ENCODE peak calls at places on chromosome 5, in eight cellular contexts. One of them, this sample, is unnamed.

GRCh38 chr5:10567181-10567591 is 3.3 kb downstream of the ANKRD33B start:
- DNase-seq in IMR-90: no peak
- DNase-seq in prostate gland: no peak
- DNase-seq in left lung: no peak
- DNase-seq in body of pancreas: no peak
- DNase-seq in upper lobe of right lung: no peak
- DNase-seq in pancreas: no peak
- DNase-seq in left ventricle myocardium inferior: no peak
- DNase-seq in this sample: no peak

GRCh38 chr5:181281077-181281983 is 20.4 kb upstream of the TRIM52 start:
- DNase-seq in prostate gland: no peak
- DNase-seq in left ventricle myocardium inferior: no peak
- DNase-seq in IMR-90: no peak
- DNase-seq in left lung: no peak
- DNase-seq in body of pancreas: no peak
- DNase-seq in pancreas: no peak
- DNase-seq in upper lobe of right lung: no peak
- DNase-seq in this sample: no peak

GRCh38 chr5:145044970-145045369 is 790.2 kb downstream of the PRELID2 start:
- DNase-seq in left ventricle myocardium inferior: no peak
- DNase-seq in body of pancreas: no peak
- DNase-seq in IMR-90: no peak
- DNase-seq in prostate gland: no peak
- DNase-seq in pancreas: no peak
- DNase-seq in left lung: no peak
- DNase-seq in upper lobe of right lung: no peak
- DNase-seq in this sample: no peak

GRCh38 chr5:27353540-27353939 is 315.2 kb upstream of the CDH9 start:
- DNase-seq in IMR-90: no peak
- DNase-seq in pancreas: no peak
- DNase-seq in left ventricle myocardium inferior: no peak
- DNase-seq in upper lobe of right lung: no peak
- DNase-seq in prostate gland: no peak
- DNase-seq in left lung: no peak
- DNase-seq in body of pancreas: no peak
- DNase-seq in this sample: no peak

GRCh38 chr5:173764321-173765029 is 123.7 kb upstream of the CPEB4 start:
- DNase-seq in IMR-90: peak; percentile 96
- DNase-seq in body of pancreas: peak; percentile 95
- DNase-seq in left lung: peak; percentile 90
- DNase-seq in prostate gland: peak; percentile 46
- DNase-seq in pancreas: peak; percentile 80
- DNase-seq in upper lobe of right lung: peak; percentile 87
- DNase-seq in left ventricle myocardium inferior: peak; percentile 78
- DNase-seq in this sample: no peak

GRCh38 chr5:121273818-121274433 is 577.8 kb upstream of the FTMT start:
- DNase-seq in pancreas: no peak
- DNase-seq in upper lobe of right lung: no peak
- DNase-seq in IMR-90: peak; percentile 93
- DNase-seq in left ventricle myocardium inferior: no peak
- DNase-seq in body of pancreas: no peak
- DNase-seq in left lung: no peak
- DNase-seq in prostate gland: no peak
- DNase-seq in this sample: no peak

GRCh38 chr5:134902071-134902801 is 2.7 kb upstream of the PCBD2 start:
- DNase-seq in pancreas: no peak
- DNase-seq in prostate gland: no peak
- DNase-seq in left ventricle myocardium inferior: no peak
- DNase-seq in IMR-90: peak; percentile 48
- DNase-seq in body of pancreas: no peak
- DNase-seq in upper lobe of right lung: no peak
- DNase-seq in left lung: no peak
- DNase-seq in this sample: no peak

GRCh38 chr5:72065751-72066255 is 41.5 kb upstream of the MAP1B start:
- DNase-seq in left ventricle myocardium inferior: no peak
- DNase-seq in prostate gland: no peak
- DNase-seq in body of pancreas: no peak
- DNase-seq in pancreas: no peak
- DNase-seq in upper lobe of right lung: no peak
- DNase-seq in IMR-90: peak; percentile 50
- DNase-seq in left lung: no peak
- DNase-seq in this sample: no peak

GRCh38 chr5:36059571-36060515 is 6.8 kb downstream of the UGT3A2 start:
- DNase-seq in left ventricle myocardium inferior: no peak
- DNase-seq in IMR-90: no peak
- DNase-seq in left lung: no peak
- DNase-seq in pancreas: no peak
- DNase-seq in body of pancreas: no peak
- DNase-seq in prostate gland: no peak
- DNase-seq in upper lobe of right lung: no peak
- DNase-seq in this sample: no peak

GRCh38 chr5:115433918-115434317 is 110.7 kb downstream of the FEM1C start:
- DNase-seq in left lung: no peak
- DNase-seq in left ventricle myocardium inferior: no peak
- DNase-seq in upper lobe of right lung: no peak
- DNase-seq in IMR-90: peak; percentile 15
- DNase-seq in body of pancreas: no peak
- DNase-seq in prostate gland: no peak
- DNase-seq in pancreas: no peak
- DNase-seq in this sample: no peak

GRCh38 chr5:60652206-60652605 is 47.8 kb downstream of the DEPDC1B start:
- DNase-seq in left lung: no peak
- DNase-seq in prostate gland: no peak
- DNase-seq in pancreas: no peak
- DNase-seq in body of pancreas: no peak
- DNase-seq in IMR-90: peak; percentile 94
- DNase-seq in left ventricle myocardium inferior: no peak
- DNase-seq in upper lobe of right lung: no peak
- DNase-seq in this sample: no peak

GRCh38 chr5:19175776-19176570 is 812.0 kb downstream of the CDH18 start:
- DNase-seq in left lung: no peak
- DNase-seq in upper lobe of right lung: no peak
- DNase-seq in IMR-90: no peak
- DNase-seq in left ventricle myocardium inferior: no peak
- DNase-seq in prostate gland: no peak
- DNase-seq in pancreas: no peak
- DNase-seq in body of pancreas: no peak
- DNase-seq in this sample: no peak

GRCh38 chr5:126597156-126597555 is 2.1 kb upstream of the ALDH7A1 start:
- DNase-seq in pancreas: no peak
- DNase-seq in body of pancreas: no peak
- DNase-seq in left ventricle myocardium inferior: no peak
- DNase-seq in prostate gland: no peak
- DNase-seq in upper lobe of right lung: no peak
- DNase-seq in left lung: no peak
- DNase-seq in IMR-90: peak; percentile 91
- DNase-seq in this sample: no peak

GRCh38 chr5:89850516-89850865 is 559.1 kb downstream of the CETN3 start:
- DNase-seq in prostate gland: no peak
- DNase-seq in pancreas: no peak
- DNase-seq in IMR-90: no peak
- DNase-seq in left lung: no peak
- DNase-seq in upper lobe of right lung: no peak
- DNase-seq in body of pancreas: no peak
- DNase-seq in left ventricle myocardium inferior: no peak
- DNase-seq in this sample: no peak

GRCh38 chr5:17898766-17899165 is 264.5 kb downstream of the TAF11L14 start:
- DNase-seq in IMR-90: no peak
- DNase-seq in body of pancreas: no peak
- DNase-seq in left ventricle myocardium inferior: no peak
- DNase-seq in upper lobe of right lung: no peak
- DNase-seq in prostate gland: no peak
- DNase-seq in left lung: no peak
- DNase-seq in pancreas: no peak
- DNase-seq in this sample: no peak

GRCh38 chr5:72656756-72657513 is 149.7 kb upstream of the ZNF366 start:
- DNase-seq in upper lobe of right lung: no peak
- DNase-seq in IMR-90: no peak
- DNase-seq in pancreas: no peak
- DNase-seq in left ventricle myocardium inferior: no peak
- DNase-seq in left lung: no peak
- DNase-seq in body of pancreas: no peak
- DNase-seq in prostate gland: no peak
- DNase-seq in this sample: no peak

GRCh38 chr5:149930060-149930753 is 14.4 kb downstream of the PDE6A start:
- DNase-seq in pancreas: no peak
- DNase-seq in prostate gland: no peak
- DNase-seq in upper lobe of right lung: no peak
- DNase-seq in IMR-90: no peak
- DNase-seq in left ventricle myocardium inferior: no peak
- DNase-seq in left lung: no peak
- DNase-seq in body of pancreas: no peak
- DNase-seq in this sample: no peak

GRCh38 chr5:35852084-35852734 is 4.5 kb upstream of the IL7R start:
- DNase-seq in prostate gland: no peak
- DNase-seq in pancreas: no peak
- DNase-seq in upper lobe of right lung: no peak
- DNase-seq in body of pancreas: no peak
- DNase-seq in IMR-90: peak; percentile 43
- DNase-seq in left lung: peak; percentile 53
- DNase-seq in left ventricle myocardium inferior: no peak
- DNase-seq in this sample: no peak

GRCh38 chr5:150541397-150541675 is 33.4 kb downstream of the NDST1 start:
- DNase-seq in pancreas: no peak
- DNase-seq in left ventricle myocardium inferior: no peak
- DNase-seq in left lung: no peak
- DNase-seq in upper lobe of right lung: no peak
- DNase-seq in prostate gland: no peak
- DNase-seq in body of pancreas: no peak
- DNase-seq in IMR-90: no peak
- DNase-seq in this sample: no peak

GRCh38 chr5:98201006-98201620 is 572.4 kb upstream of the RGMB start:
- DNase-seq in pancreas: no peak
- DNase-seq in body of pancreas: no peak
- DNase-seq in prostate gland: no peak
- DNase-seq in left ventricle myocardium inferior: no peak
- DNase-seq in left lung: no peak
- DNase-seq in upper lobe of right lung: no peak
- DNase-seq in IMR-90: peak; percentile 31
- DNase-seq in this sample: no peak

GRCh38 chr5:66829826-66830225 is 233.6 kb downstream of the MAST4 start:
- DNase-seq in IMR-90: peak; percentile 8
- DNase-seq in left lung: no peak
- DNase-seq in upper lobe of right lung: no peak
- DNase-seq in left ventricle myocardium inferior: no peak
- DNase-seq in body of pancreas: no peak
- DNase-seq in prostate gland: no peak
- DNase-seq in pancreas: no peak
- DNase-seq in this sample: no peak

DNA sequence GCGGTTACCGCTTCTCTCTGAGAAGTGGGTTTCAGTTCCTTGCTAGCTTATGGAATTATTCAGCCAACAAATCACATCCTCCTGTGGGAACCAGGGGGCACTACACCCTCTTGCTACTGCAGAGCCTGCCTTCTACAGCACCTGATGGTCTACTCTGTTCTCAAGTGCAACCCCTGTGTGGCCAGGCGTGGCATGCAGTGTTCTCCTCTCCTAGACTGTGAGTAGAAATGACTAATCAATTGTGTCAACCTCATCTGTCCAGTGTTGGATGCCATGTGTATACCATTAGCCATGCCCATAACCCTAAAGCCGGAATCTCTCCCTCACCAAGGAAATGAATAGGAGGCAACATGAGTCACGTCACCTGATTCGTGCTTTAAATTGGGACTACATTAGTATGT is 117.2 kb upstream of the LIFR start:
- DNase-seq in prostate gland: no peak
- DNase-seq in upper lobe of right lung: no peak
- DNase-seq in IMR-90: no peak
- DNase-seq in pancreas: no peak
- DNase-seq in body of pancreas: no peak
- DNase-seq in left ventricle myocardium inferior: no peak
- DNase-seq in left lung: no peak
- DNase-seq in this sample: no peak
- TF ChIP-seq CTCF in prostate gland: no peak
- TF ChIP-seq CTCF in upper lobe of right lung: no peak
- TF ChIP-seq CTCF in IMR-90: no peak
- TF ChIP-seq CTCF in pancreas: no peak
- TF ChIP-seq CTCF in body of pancreas: no peak
- TF ChIP-seq CTCF in left ventricle myocardium inferior: peak; percentile 50
- TF ChIP-seq CTCF in left lung: no peak
- TF ChIP-seq CTCF in this sample: no peak

GRCh38 chr5:55521903-55522302 is 12.9 kb downstream of the PLPP1 start:
- DNase-seq in IMR-90: no peak
- DNase-seq in left lung: no peak
- DNase-seq in left ventricle myocardium inferior: no peak
- DNase-seq in pancreas: no peak
- DNase-seq in upper lobe of right lung: no peak
- DNase-seq in body of pancreas: no peak
- DNase-seq in prostate gland: no peak
- DNase-seq in this sample: no peak
- H3K27ac ChIP-seq in IMR-90: no peak overlapping the region
- H3K27ac ChIP-seq in left lung: no peak overlapping the region
- H3K27ac ChIP-seq in left ventricle myocardium inferior: peak overlapping the region; percentile 42
- H3K27ac ChIP-seq in pancreas: no peak overlapping the region
- H3K27ac ChIP-seq in upper lobe of right lung: no peak overlapping the region
- H3K27ac ChIP-seq in body of pancreas: no peak overlapping the region
- H3K27ac ChIP-seq in prostate gland: peak overlapping the region; percentile 4
- H3K27ac ChIP-seq in this sample: no peak overlapping the region

GRCh38 chr5:178801021-178801420 is 58.7 kb upstream of the ZNF354B start:
- DNase-seq in prostate gland: no peak
- DNase-seq in pancreas: no peak
- DNase-seq in IMR-90: no peak
- DNase-seq in body of pancreas: no peak
- DNase-seq in upper lobe of right lung: no peak
- DNase-seq in left ventricle myocardium inferior: no peak
- DNase-seq in left lung: no peak
- DNase-seq in this sample: no peak
- H3K9me3 ChIP-seq in prostate gland: no peaks in the 10 kb centered on the region
- H3K9me3 ChIP-seq in pancreas: no peaks in the 10 kb centered on the region
- H3K9me3 ChIP-seq in IMR-90: peaks cover 27% of the 10 kb centered on the region
- H3K9me3 ChIP-seq in body of pancreas: no peaks in the 10 kb centered on the region
- H3K9me3 ChIP-seq in upper lobe of right lung: no peaks in the 10 kb centered on the region
- H3K9me3 ChIP-seq in left ventricle myocardium inferior: peaks cover 4% of the 10 kb centered on the region
- H3K9me3 ChIP-seq in left lung: no peaks in the 10 kb centered on the region
- H3K9me3 ChIP-seq in this sample: no peaks in the 10 kb centered on the region

DNA sequence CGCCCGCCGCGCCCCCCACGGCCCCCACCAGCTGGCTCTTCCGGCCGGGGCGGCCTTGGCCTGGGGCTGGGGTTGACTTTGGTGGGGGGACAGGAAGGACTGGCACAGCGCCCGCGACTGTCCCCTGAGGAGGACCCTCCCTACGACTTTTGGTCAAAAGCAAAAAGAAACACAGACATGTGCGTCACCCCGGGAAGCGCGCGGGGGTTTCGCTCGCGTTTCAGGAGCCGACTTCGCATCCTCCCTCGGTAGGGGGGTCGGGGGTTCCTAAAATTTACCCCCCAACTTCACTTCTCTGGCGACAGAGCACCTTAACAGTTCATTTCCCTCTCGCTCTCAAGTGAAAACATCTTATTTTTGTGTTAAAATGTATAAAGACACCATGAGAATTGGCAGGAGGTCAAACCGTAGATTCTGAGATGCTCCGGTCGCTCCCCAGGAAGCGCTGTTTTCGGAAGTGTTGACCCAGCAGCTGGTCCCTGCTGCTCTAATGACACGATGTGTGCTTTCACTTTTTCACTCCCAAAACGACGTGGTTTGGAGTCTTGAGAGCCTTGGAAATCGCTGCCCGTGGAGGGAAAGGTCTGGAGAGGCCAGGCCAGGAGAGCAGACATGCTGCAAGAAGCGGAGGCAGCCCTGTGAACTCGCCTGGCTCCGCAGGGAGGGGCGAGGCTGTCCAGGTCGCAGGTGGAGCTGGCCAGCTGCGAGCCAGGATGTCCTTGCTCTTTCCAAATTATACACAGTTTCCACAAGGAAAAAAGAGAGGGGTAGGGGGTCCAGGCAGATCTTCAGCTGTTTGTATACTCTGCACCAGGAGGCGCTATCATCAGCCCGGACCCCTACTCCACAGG is 248.2 kb upstream of the ANKRD55 start:
- DNase-seq in pancreas: peak; percentile 71
- DNase-seq in prostate gland: peak; percentile 22
- DNase-seq in upper lobe of right lung: peak; percentile 70
- DNase-seq in body of pancreas: peak; percentile 56
- DNase-seq in left lung: peak; percentile 82
- DNase-seq in IMR-90: peak; percentile 54
- DNase-seq in left ventricle myocardium inferior: peak; percentile 61
- DNase-seq in this sample: peak; percentile 35
- TF ChIP-seq CTCF in pancreas: no peak
- TF ChIP-seq CTCF in prostate gland: no peak
- TF ChIP-seq CTCF in upper lobe of right lung: peak; percentile 25
- TF ChIP-seq CTCF in body of pancreas: peak; percentile 20
- TF ChIP-seq CTCF in left lung: no peak
- TF ChIP-seq CTCF in IMR-90: peak; percentile 27
- TF ChIP-seq CTCF in left ventricle myocardium inferior: peak; percentile 46
- TF ChIP-seq CTCF in this sample: peak; percentile 46

This sample was measured in CD4-positive, alpha-beta T cell.